ENCODE peak calls at places on chromosome 17, in eight cellular contexts. T is cardiac fibroblast; H is HTR-8/SVneo; C is A673; Q is stimulated activated CD4-positive, alpha-beta T cell treated with anti-CD3 and anti-CD28 coated beads, TNF-alpha, amount 100 ng/mL, for 24 hours; M is amygdala; I is GM13977; U is HS-27A. L is an unnamed sample.

GRCh38 chr17:61324540-61324868 is 75.1 kb upstream of the TBX2 start:
- DNase-seq in H (no peak), M (no peak), U (no peak), Q (no peak), I (no peak), C (no peak), T (no peak), L (no peak)

GRCh38 chr17:21368545-21369246 is 7.5 kb upstream of the KCNJ12 start:
- DNase-seq in C (peak), H (no peak), M (no peak), I (no peak), T (no peak), U (no peak), Q (no peak), L (no peak)

GRCh38 chr17:15273141-15273793 is 8.1 kb upstream of the PMP22 start:
- DNase-seq in I (no peak), T (peak), M (no peak), U (peak), H (peak), C (no peak), Q (no peak), L (no peak)

GRCh38 chr17:71872843-71873242 is 248.0 kb upstream of the SOX9 start:
- DNase-seq in C (no peak), M (no peak), T (no peak), U (no peak), I (no peak), H (no peak), Q (no peak), L (no peak)

GRCh38 chr17:6455321-6455705 is 11.1 kb downstream of the PIMREG start:
- DNase-seq in I (peak), T (peak), C (no peak), Q (peak), U (no peak), H (no peak), M (no peak), L (no peak)

GRCh38 chr17:76869209-76869877 is 1.1 kb downstream of the MGAT5B start:
- DNase-seq in H (no peak), M (no peak), I (no peak), T (no peak), C (no peak), Q (no peak), U (no peak), L (no peak)

GRCh38 chr17:75524971-75525805 is at the start of gene LLGL2:
- DNase-seq in H (peak), Q (peak), C (peak), U (no peak), M (peak), T (peak), I (peak), L (peak)

GRCh38 chr17:1779571-1780074 is 17.8 kb downstream of the SERPINF1 start:
- DNase-seq in T (peak), M (no peak), C (peak), H (peak), U (peak), I (no peak), Q (no peak), L (no peak)

GRCh38 chr17:73743802-73744201 is 99.6 kb upstream of the SDK2 start:
- DNase-seq in H (no peak), Q (no peak), I (no peak), U (no peak), T (no peak), C (no peak), M (no peak), L (no peak)

GRCh38 chr17:73013299-73013698 is 79.2 kb downstream of the SLC39A11 start:
- DNase-seq in H (no peak), M (no peak), C (no peak), Q (no peak), U (no peak), T (no peak), I (peak), L (no peak)

GRCh38 chr17:35212668-35213067 is 18.5 kb upstream of the SLC35G3 start:
- DNase-seq in I (no peak), M (no peak), U (no peak), H (no peak), T (no peak), C (no peak), Q (no peak), L (no peak)

GRCh38 chr17:17722906-17723353 is 41.7 kb downstream of the RAI1 start:
- DNase-seq in U (no peak), I (no peak), Q (no peak), M (no peak), T (no peak), C (no peak), H (no peak), L (no peak)

GRCh38 chr17:48612854-48613691 is 2.0 kb downstream of the HOXB8 start:
- DNase-seq in T (no peak), Q (no peak), H (peak), U (no peak), I (peak), M (no peak), C (peak), L (no peak)

GRCh38 chr17:10018461-10018891 is 113.4 kb upstream of the RCVRN start:
- DNase-seq in T (no peak), C (no peak), U (no peak), Q (no peak), H (no peak), M (no peak), I (no peak), L (no peak)

GRCh38 chr17:6853764-6854442 is 22.4 kb upstream of the TEKT1 start:
- DNase-seq in C (peak), M (no peak), Q (no peak), H (no peak), I (no peak), U (no peak), T (no peak), L (no peak)

GRCh38 chr17:36597229-36597628 is 4.2 kb upstream of the MRM1 start:
- DNase-seq in Q (no peak), T (no peak), H (no peak), I (no peak), C (no peak), M (no peak), U (no peak), L (no peak)

GRCh38 chr17:81451823-81452222 is 56.6 kb downstream of the BAHCC1 start:
- DNase-seq in H (no peak), Q (no peak), I (no peak), T (no peak), M (no peak), C (no peak), U (no peak), L (no peak)

GRCh38 chr17:43530303-43531081 is 15.6 kb downstream of the ETV4 start:
- DNase-seq in Q (no peak), C (peak), M (no peak), U (no peak), T (peak), H (peak), I (no peak), L (no peak)

GRCh38 chr17:74126959-74127358 is 76.5 kb upstream of the RPL38 start:
- DNase-seq in H (no peak), C (no peak), Q (no peak), M (no peak), I (no peak), U (no peak), T (no peak), L (no peak)

GRCh38 chr17:19672009-19672837 is 23.7 kb downstream of the ALDH3A2 start:
- DNase-seq in I (no peak), T (peak), M (no peak), C (no peak), H (no peak), U (no peak), Q (no peak), L (no peak)

GRCh38 chr17:42283241-42284019 is 4.9 kb upstream of the STAT5A start:
- DNase-seq in T (no peak), U (no peak), C (no peak), H (no peak), M (no peak), I (peak), Q (no peak), L (no peak)

GRCh38 chr17:52837502-52837901 is 679.0 kb upstream of the CA10 start:
- DNase-seq in C (no peak), H (no peak), U (no peak), M (no peak), T (no peak), I (no peak), Q (no peak), L (no peak)

GRCh38 chr17:69535022-69535570 is 120.6 kb downstream of the MAP2K6 start:
- DNase-seq in Q (no peak), C (no peak), T (no peak), M (no peak), U (no peak), H (no peak), I (no peak), L (no peak)

GRCh38 chr17:29619251-29619650 is 3.5 kb downstream of the CORO6 start:
- DNase-seq in M (no peak), I (no peak), Q (no peak), T (peak), U (no peak), H (peak), C (peak), L (no peak)

GRCh38 chr17:42843358-42843934 is 934 bp upstream of the AOC2 start:
- DNase-seq in I (peak), H (peak), Q (no peak), U (no peak), M (no peak), T (peak), C (peak), L (peak)

GRCh38 chr17:65028537-65028843 is 28.1 kb downstream of the GNA13 start:
- DNase-seq in Q (no peak), M (no peak), C (no peak), T (no peak), U (no peak), I (no peak), H (no peak), L (no peak)

GRCh38 chr17:76726231-76726765 is at the start of gene JMJD6:
- DNase-seq in I (peak), H (peak), M (peak), Q (peak), T (peak), C (peak), U (no peak), L (peak)

GRCh38 chr17:37662358-37662757 is 19.1 kb upstream of the DDX52 start:
- DNase-seq in U (no peak), C (no peak), I (no peak), Q (no peak), T (no peak), H (no peak), M (no peak), L (no peak)

GRCh38 chr17:1627987-1628855 is at the start of gene SLC43A2:
- DNase-seq in I (peak), H (peak), Q (peak), C (peak), M (peak), U (peak), T (peak), L (peak)

GRCh38 chr17:77256710-77257109 is 115.9 kb downstream of the SEC14L1 start:
- DNase-seq in T (no peak), H (no peak), M (no peak), Q (no peak), C (no peak), I (no peak), U (no peak), L (no peak)

L was measured in frontal cortex.